ENCODE peak calls at places on chromosomes 6 and 20, in ten cellular contexts. U is mammary epithelial cell; A is esophagus muscularis mucosa; O is heart right ventricle; D is right lobe of liver; Y is IMR-90; C is CD8-positive, alpha-beta T cell; T is fibroblast of the aortic adventitia; S is body of pancreas; Q is OCI-LY7. W is an unnamed sample.

GRCh38 chr20:23291575-23292240 is 58.9 kb upstream of the NXT1 start:
- DNase-seq in Q (no peak), C (no peak), O (no peak), Y (no peak), S (no peak), T (no peak), D (no peak), A (no peak), U (no peak), W (no peak)

GRCh38 chr20:4444404-4444803 is 277.3 kb upstream of the PRND start:
- DNase-seq in A (no peak), S (no peak), U (peak; percentile 92), D (no peak), T (peak; percentile 64), O (no peak), C (no peak), Y (peak; percentile 46), Q (no peak), W (no peak)

GRCh38 chr6:96721227-96721626 is 116.0 kb downstream of the GPR63 start:
- DNase-seq in S (no peak), Y (no peak), A (no peak), D (no peak), O (no peak), Q (no peak), C (no peak), U (no peak), T (no peak), W (no peak)

GRCh38 chr6:156828280-156828703 is 51.1 kb downstream of the ARID1B start:
- DNase-seq in S (peak; percentile 36), D (no peak), O (no peak), C (no peak), U (peak; percentile 93), T (peak; percentile 77), Y (peak; percentile 91), Q (no peak), A (no peak), W (peak; percentile 55)

GRCh38 chr6:10555625-10556309 is 34.6 kb downstream of the GCNT2 start:
- DNase-seq in O (peak; percentile 66), D (peak; percentile 69), Y (peak; percentile 8), A (peak; percentile 94), C (no peak), Q (no peak), U (peak; percentile 46), T (peak; percentile 23), S (peak; percentile 52), W (no peak)

GRCh38 chr6:17001188-17001587 is 100.7 kb upstream of the STMND1 start:
- DNase-seq in U (no peak), C (no peak), Q (no peak), D (no peak), Y (peak; percentile 17), O (no peak), A (peak; percentile 17), S (no peak), T (no peak), W (no peak)

GRCh38 chr6:6972456-6972855 is 135.3 kb upstream of the RREB1 start:
- DNase-seq in C (no peak), T (peak; percentile 86), O (no peak), Q (no peak), U (peak; percentile 79), A (no peak), Y (peak; percentile 25), S (peak; percentile 61), D (no peak), W (no peak)

GRCh38 chr6:104648347-104648746 is 211.4 kb downstream of the HACE1 start:
- DNase-seq in Y (no peak), A (no peak), D (no peak), O (no peak), Q (no peak), C (no peak), U (no peak), S (no peak), T (no peak), W (no peak)

GRCh38 chr20:48620486-48621255 is 207.1 kb downstream of the PREX1 start:
- DNase-seq in U (peak; percentile 80), D (peak; percentile 94), S (peak; percentile 93), O (peak; percentile 90), C (peak; percentile 64), Y (peak; percentile 52), T (peak; percentile 84), Q (peak; percentile 77), A (no peak), W (no peak)
- H3K4me3 ChIP-seq in U (peak overlapping the region; percentile 32), D (peak overlapping the region; percentile 4), S (no peak overlapping the region), O (peak overlapping the region; percentile 29), C (no peak overlapping the region), Y (no peak overlapping the region), T (peak overlapping the region; percentile 59), Q (no peak overlapping the region), A (peak overlapping the region; percentile 40), W (peak overlapping the region; percentile 42)

GRCh38 chr20:6240059-6240458 is 117.2 kb upstream of the FERMT1 start:
- DNase-seq in S (no peak), T (no peak), D (no peak), A (no peak), C (no peak), Y (no peak), U (no peak), O (no peak), Q (no peak), W (no peak)
- TF ChIP-seq CTCF in S (no peak), T (no peak), D (no peak), A (no peak), C (no peak), Y (no peak), U (no peak), O (no peak), Q (no peak), W (no peak)

GRCh38 chr6:41704656-41705328 is 30.6 kb downstream of the TFEB start:
- DNase-seq in U (no peak), Y (no peak), T (no peak), D (no peak), C (no peak), S (no peak), O (no peak), Q (peak; percentile 40), A (no peak), W (no peak)

GRCh38 chr6:41705996-41706835 is 29.2 kb downstream of the TFEB start:
- DNase-seq in D (no peak), O (peak; percentile 83), Q (peak; percentile 94), A (no peak), Y (peak; percentile 68), T (peak; percentile 68), S (peak; percentile 42), C (peak; percentile 56), U (peak; percentile 71), W (no peak)

GRCh38 chr6:41706876-41707564 is 28.4 kb downstream of the TFEB start:
- DNase-seq in U (peak; percentile 43), S (no peak), Y (peak; percentile 53), T (peak; percentile 60), A (no peak), O (no peak), D (no peak), C (no peak), Q (peak; percentile 58), W (no peak)

GRCh38 chr6:41704028-41704427 is 31.4 kb downstream of the TFEB start:
- DNase-seq in U (no peak), T (no peak), Q (no peak), S (no peak), A (no peak), C (no peak), O (no peak), D (no peak), Y (no peak), W (no peak)

GRCh38 chr6:41705329-41705995 is 29.9 kb downstream of the TFEB start:
- DNase-seq in O (no peak), T (no peak), A (no peak), Y (no peak), S (no peak), D (no peak), Q (no peak), C (no peak), U (no peak), W (no peak)
- H3K4me3 ChIP-seq in O (peak overlapping the region; percentile 24), T (no peak overlapping the region), A (peak overlapping the region; percentile 24), Y (no peak overlapping the region), S (no peak overlapping the region), D (no peak overlapping the region), Q (peak overlapping the region; percentile 69), C (no peak overlapping the region), U (no peak overlapping the region), W (no peak overlapping the region)

DNA sequence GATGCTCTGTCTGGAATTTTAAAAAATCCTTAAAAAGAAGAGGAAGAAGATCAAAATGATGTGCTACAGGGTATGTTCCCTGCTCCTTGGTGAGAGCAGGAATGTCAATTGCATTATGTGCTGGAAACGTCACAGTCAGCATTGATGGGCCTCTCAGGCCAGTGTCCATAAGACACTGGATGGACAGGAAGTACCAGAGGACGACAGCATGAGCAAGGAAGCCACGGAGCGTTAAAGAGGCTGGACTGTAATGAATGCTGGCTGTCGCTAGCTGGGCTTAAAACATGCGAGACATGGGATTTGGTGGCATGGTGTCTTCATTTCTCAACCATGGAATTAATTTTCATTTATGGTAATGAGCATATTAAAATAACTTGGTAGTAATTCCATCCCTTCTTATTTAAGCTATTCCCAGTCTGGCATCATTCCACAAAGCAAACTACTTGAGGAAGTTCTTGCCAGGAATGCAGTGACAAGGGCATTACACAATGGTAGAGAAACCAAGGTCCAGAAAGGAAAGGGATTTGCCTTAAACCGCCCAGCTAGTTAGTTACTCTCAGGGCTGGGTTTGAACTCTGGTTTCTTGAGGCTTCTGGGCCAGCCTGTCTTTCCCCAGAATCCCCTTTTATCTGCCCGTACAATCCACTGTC is 166.6 kb upstream of the SOX4 start:
- DNase-seq in T (peak; percentile 16), O (no peak), A (no peak), Q (no peak), U (no peak), Y (no peak), C (no peak), S (no peak), D (no peak), W (no peak)
- TF ChIP-seq CTCF in T (no peak), O (no peak), A (no peak), Q (no peak), U (no peak), Y (no peak), C (no peak), S (no peak), D (no peak), W (no peak)

GRCh38 chr6:27669278-27669797 is 196.4 kb upstream of the ZNF184 start:
- DNase-seq in C (no peak), Y (no peak), T (peak; percentile 15), S (no peak), U (peak; percentile 43), Q (no peak), D (no peak), O (no peak), A (no peak), W (no peak)
- H3K4me3 ChIP-seq in C (no peak overlapping the region), Y (peak overlapping the region; percentile 28), T (peak overlapping the region; percentile 31), S (no peak overlapping the region), U (peak overlapping the region; percentile 38), Q (no peak overlapping the region), D (no peak overlapping the region), O (no peak overlapping the region), A (peak overlapping the region; percentile 24), W (peak overlapping the region; percentile 23)